ENCODE peak calls at places on chromosomes 4 and X, in six cellular contexts. B is H9, O is neuronal stem cell, V is trophoblast cell, Y is IMR-90, H is mesenchymal stem cell. R is an unnamed sample.

GRCh38 chrX:138504254-138504653 is 207.3 kb downstream of the FGF13 start:
- DNase-seq in B (no peak), O (no peak), V (no peak), Y (no peak), H (no peak), R (no peak)

GRCh38 chr4:2954358-2955185 is 8.6 kb downstream of the NOP14 start:
- DNase-seq in B (peak; percentile 68), O (no peak), V (no peak), Y (no peak), H (no peak), R (peak; percentile 76)

GRCh38 chr4:91502365-91502764 is 801.4 kb upstream of the GRID2 start:
- DNase-seq in B (no peak), O (no peak), V (no peak), Y (no peak), H (peak; percentile 4), R (peak; percentile 76)

GRCh38 chr4:68951078-68951805 is at the start of gene UGT2A3:
- DNase-seq in B (peak; percentile 32), O (no peak), V (no peak), Y (no peak), H (peak; percentile 27), R (peak; percentile 60)

GRCh38 chrX:120308959-120309872 is 2.0 kb downstream of the TMEM255A start:
- DNase-seq in B (peak; percentile 81), O (peak; percentile 54), V (peak; percentile 24), Y (peak; percentile 14), H (peak; percentile 47), R (peak; percentile 94)

GRCh38 chr4:46250997-46251396 is 127.1 kb upstream of the GABRG1 start:
- DNase-seq in B (no peak), O (no peak), V (no peak), Y (no peak), H (no peak), R (no peak)

GRCh38 chrX:128464091-128464490 is 411.9 kb upstream of the ACTRT1 start:
- DNase-seq in B (no peak), O (no peak), V (no peak), Y (no peak), H (no peak), R (no peak)

GRCh38 chrX:78708171-78708570 is 39.3 kb upstream of the LPAR4 start:
- DNase-seq in B (peak; percentile 46), O (no peak), V (no peak), Y (peak; percentile 41), H (peak; percentile 24), R (peak; percentile 62)

GRCh38 chr4:63717384-63717783 is 691.9 kb downstream of the TECRL start:
- DNase-seq in B (no peak), O (peak; percentile 3), V (no peak), Y (no peak), H (peak; percentile 5), R (peak; percentile 67)

GRCh38 chrX:68196939-68197791 is 236.1 kb downstream of the OPHN1 start:
- DNase-seq in B (peak; percentile 37), O (peak; percentile 35), V (peak; percentile 8), Y (peak; percentile 57), H (peak; percentile 49), R (peak; percentile 68)

GRCh38 chr4:90727938-90728337 is 600.7 kb downstream of the CCSER1 start:
- DNase-seq in B (peak; percentile 78), O (peak; percentile 31), V (peak; percentile 69), Y (no peak), H (no peak), R (peak; percentile 98)

GRCh38 chrX:39682778-39683177 is 415.0 kb downstream of the BCOR start:
- DNase-seq in B (peak; percentile 55), O (no peak), V (no peak), Y (no peak), H (no peak), R (peak; percentile 63)

GRCh38 chrX:103376118-103376978 is at the start of gene BEX3:
- DNase-seq in B (peak; percentile 93), O (no peak), V (no peak), Y (peak; percentile 59), H (peak; percentile 65), R (peak; percentile 91)

GRCh38 chrX:39677987-39678840 is 419.5 kb downstream of the BCOR start:
- DNase-seq in B (no peak), O (no peak), V (no peak), Y (no peak), H (no peak), R (no peak)

GRCh38 chrX:110989869-110990268 is 106.1 kb upstream of the PAK3 start:
- DNase-seq in B (no peak), O (no peak), V (no peak), Y (no peak), H (no peak), R (no peak)

GRCh38 chr4:140237616-140238352 is 83.8 kb upstream of the MAML3 start:
- DNase-seq in B (peak; percentile 90), O (peak; percentile 84), V (peak; percentile 97), Y (peak; percentile 93), H (peak; percentile 72), R (peak; percentile 94)

GRCh38 chr4:8319061-8319460 is 49.5 kb downstream of the HTRA3 start:
- DNase-seq in B (no peak), O (no peak), V (no peak), Y (no peak), H (no peak), R (no peak)

GRCh38 chr4:102541708-102542107 is 40.5 kb downstream of the NFKB1 start:
- DNase-seq in B (peak; percentile 74), O (no peak), V (no peak), Y (no peak), H (no peak), R (peak; percentile 79)

GRCh38 chr4:119286377-119287002 is 35.4 kb downstream of the FABP2 start:
- DNase-seq in B (no peak), O (peak; percentile 2), V (peak; percentile 15), Y (peak; percentile 83), H (peak; percentile 68), R (peak; percentile 37)

GRCh38 chr4:173046144-173046543 is 122.5 kb upstream of the GALNT7 start:
- DNase-seq in B (no peak), O (no peak), V (no peak), Y (no peak), H (no peak), R (peak; percentile 10)

GRCh38 chr4:4455199-4455865 is 68.4 kb downstream of the NSG1 start:
- DNase-seq in B (no peak), O (no peak), V (no peak), Y (no peak), H (no peak), R (no peak)

GRCh38 chr4:4456351-4456750 is 69.4 kb downstream of the NSG1 start:
- DNase-seq in B (peak; percentile 71), O (no peak), V (peak; percentile 80), Y (no peak), H (peak; percentile 33), R (peak; percentile 72)

GRCh38 chr4:4460759-4461158 is 73.9 kb downstream of the NSG1 start:
- DNase-seq in B (no peak), O (no peak), V (no peak), Y (no peak), H (no peak), R (no peak)

GRCh38 chr4:4456816-4457578 is 70.1 kb downstream of the NSG1 start:
- DNase-seq in B (no peak), O (no peak), V (no peak), Y (no peak), H (no peak), R (no peak)

GRCh38 chr4:4457803-4458550 is 71.1 kb downstream of the NSG1 start:
- DNase-seq in B (peak; percentile 41), O (no peak), V (no peak), Y (peak; percentile 74), H (peak; percentile 78), R (peak; percentile 57)
- H2BK120ac ChIP-seq in B (no peak overlapping the region), O (no peak overlapping the region), V (peak overlapping the region; percentile 56), Y (peak overlapping the region; percentile 9), H (no peak overlapping the region), R (no peak overlapping the region)

DNA sequence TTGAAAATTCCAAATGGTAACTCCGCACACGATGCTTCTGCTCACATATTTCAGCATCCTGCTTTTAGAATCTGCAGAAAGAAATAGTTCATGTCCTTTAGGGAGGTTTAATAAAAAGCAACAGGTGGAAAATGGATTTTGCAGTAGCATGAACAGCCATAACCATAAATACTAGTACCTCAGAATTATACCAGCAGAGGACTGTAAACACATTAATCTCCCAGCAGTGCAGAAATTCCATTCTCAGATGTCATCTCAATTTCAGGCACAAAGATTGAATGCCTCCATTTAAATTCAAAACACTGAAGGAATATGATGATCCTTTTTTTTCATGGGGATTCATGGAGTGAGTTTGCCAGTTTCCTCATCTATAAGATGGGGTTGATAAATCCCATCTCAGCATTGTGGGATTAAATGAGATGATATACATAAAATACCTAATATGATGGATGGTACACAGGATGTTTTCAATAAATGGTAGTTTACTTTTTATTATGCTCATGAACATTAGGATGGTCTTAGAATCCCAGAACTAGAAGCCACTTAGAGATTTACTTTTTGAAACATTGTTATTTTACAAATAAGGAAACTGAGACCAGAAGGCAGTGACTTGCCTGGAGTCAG is 578 bp upstream of the LIMCH1 start:
- DNase-seq in B (no peak), O (no peak), V (no peak), Y (no peak), H (no peak), R (no peak)
- H3K4me2 ChIP-seq in B (no peak overlapping the region), O (no peak overlapping the region), V (no peak overlapping the region), Y (no peak overlapping the region), H (no peak overlapping the region), R (no peak overlapping the region)

DNA sequence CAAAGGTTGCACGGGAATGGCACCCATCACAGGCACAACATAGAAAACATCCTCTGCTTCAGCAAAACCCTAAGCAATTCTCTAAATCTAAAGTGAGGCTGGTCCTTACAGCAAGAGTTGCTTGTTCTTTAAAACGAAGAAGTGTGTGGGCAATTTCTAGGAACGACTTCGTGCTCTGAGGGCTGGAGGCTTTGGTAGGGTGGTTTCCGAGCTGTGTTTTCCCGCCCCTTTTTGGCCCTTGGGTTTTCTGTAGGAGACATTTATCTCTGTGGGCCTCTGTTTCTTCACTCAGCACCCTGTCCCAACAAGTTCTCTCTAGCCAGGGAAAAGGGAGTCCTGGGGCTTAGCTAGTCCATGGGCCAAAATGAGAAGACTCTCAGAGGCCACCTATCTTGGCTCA is 84.2 kb downstream of the SLC2A9 start:
- DNase-seq in B (no peak), O (no peak), V (no peak), Y (no peak), H (no peak), R (no peak)
- H2BK5ac ChIP-seq in B (no peak overlapping the region), O (no peak overlapping the region), V (no peak overlapping the region), Y (no peak overlapping the region), H (no peak overlapping the region), R (no peak overlapping the region)

DNA sequence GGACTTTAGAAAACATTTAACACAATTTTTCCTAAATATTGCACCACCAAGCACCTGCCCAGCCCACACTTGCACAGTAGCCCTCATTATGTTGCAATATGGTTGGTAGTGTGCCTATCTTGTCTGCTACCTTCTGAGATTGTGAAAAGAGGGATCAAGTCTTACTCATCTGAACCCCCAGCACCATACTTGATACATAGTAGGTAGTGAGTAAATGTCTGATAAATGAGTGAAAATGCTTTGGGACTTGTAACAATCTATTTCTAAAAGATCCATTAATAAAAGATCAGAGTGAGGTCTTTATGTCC is 118.4 kb upstream of the MED14 start:
- DNase-seq in B (no peak), O (no peak), V (no peak), Y (no peak), H (no peak), R (no peak)
- H2BK120ac ChIP-seq in B (no peak overlapping the region), O (no peak overlapping the region), V (no peak overlapping the region), Y (no peak overlapping the region), H (no peak overlapping the region), R (no peak overlapping the region)

R was measured in mesendoderm.